ENCODE peak calls at places on chromosome 4, in eight cellular contexts. W is ovary, D is esophagus squamous epithelium, I is heart left ventricle, A is uterus, O is K562, S is sigmoid colon, P is A549. K is an unnamed sample. For H3K4me1, the result is how much of the 10 kb centered on the place peaks cover.

GRCh38 chr4:153731239-153731638 is 28.6 kb downstream of the RNF175 start:
- DNase-seq in W (no peak), D (no peak), I (no peak), A (no peak), O (no peak), S (no peak), P (no peak), K (no peak)

GRCh38 chr4:186701273-186701672 is 22.4 kb downstream of the FAT1 start:
- DNase-seq in W (no peak), D (no peak), I (no peak), A (no peak), O (no peak), S (no peak), P (no peak), K (no peak)

GRCh38 chr4:78569291-78569821 is 17.8 kb downstream of the ANXA3 start:
- DNase-seq in W (no peak), D (no peak), I (no peak), A (no peak), O (no peak), S (no peak), P (peak), K (no peak)

GRCh38 chr4:27490315-27490714 is 629.7 kb downstream of the STIM2 start:
- DNase-seq in W (no peak), D (no peak), I (no peak), A (no peak), O (no peak), S (no peak), P (no peak), K (no peak)

GRCh38 chr4:168877779-168878491 is 132.1 kb downstream of the CBR4 start:
- DNase-seq in W (no peak), D (no peak), I (peak), A (no peak), O (no peak), S (no peak), P (no peak), K (no peak)

GRCh38 chr4:10104211-10104990 is 12.2 kb downstream of the WDR1 start:
- DNase-seq in W (no peak), D (no peak), I (no peak), A (no peak), O (no peak), S (no peak), P (no peak), K (no peak)

GRCh38 chr4:25795566-25796454 is 67.0 kb downstream of the SEL1L3 start:
- DNase-seq in W (no peak), D (no peak), I (no peak), A (no peak), O (no peak), S (no peak), P (no peak), K (peak)

GRCh38 chr4:3686746-3687145 is 79.4 kb upstream of the ADRA2C start:
- DNase-seq in W (no peak), D (no peak), I (no peak), A (no peak), O (no peak), S (peak), P (no peak), K (no peak)

GRCh38 chr4:77538144-77538543 is 67.5 kb upstream of the CXCL13 start:
- DNase-seq in W (no peak), D (no peak), I (no peak), A (no peak), O (no peak), S (no peak), P (peak), K (no peak)

GRCh38 chr4:98557497-98557896 is 100.9 kb downstream of the TSPAN5 start:
- DNase-seq in W (no peak), D (no peak), I (no peak), A (no peak), O (no peak), S (no peak), P (no peak), K (no peak)

GRCh38 chr4:173919196-173919595 is 364.3 kb downstream of the FBXO8 start:
- DNase-seq in W (no peak), D (no peak), I (no peak), A (no peak), O (no peak), S (no peak), P (no peak), K (no peak)

GRCh38 chr4:40441415-40441814 is 106.3 kb downstream of the CHRNA9 start:
- DNase-seq in W (no peak), D (no peak), I (no peak), A (no peak), O (no peak), S (no peak), P (no peak), K (no peak)

DNA sequence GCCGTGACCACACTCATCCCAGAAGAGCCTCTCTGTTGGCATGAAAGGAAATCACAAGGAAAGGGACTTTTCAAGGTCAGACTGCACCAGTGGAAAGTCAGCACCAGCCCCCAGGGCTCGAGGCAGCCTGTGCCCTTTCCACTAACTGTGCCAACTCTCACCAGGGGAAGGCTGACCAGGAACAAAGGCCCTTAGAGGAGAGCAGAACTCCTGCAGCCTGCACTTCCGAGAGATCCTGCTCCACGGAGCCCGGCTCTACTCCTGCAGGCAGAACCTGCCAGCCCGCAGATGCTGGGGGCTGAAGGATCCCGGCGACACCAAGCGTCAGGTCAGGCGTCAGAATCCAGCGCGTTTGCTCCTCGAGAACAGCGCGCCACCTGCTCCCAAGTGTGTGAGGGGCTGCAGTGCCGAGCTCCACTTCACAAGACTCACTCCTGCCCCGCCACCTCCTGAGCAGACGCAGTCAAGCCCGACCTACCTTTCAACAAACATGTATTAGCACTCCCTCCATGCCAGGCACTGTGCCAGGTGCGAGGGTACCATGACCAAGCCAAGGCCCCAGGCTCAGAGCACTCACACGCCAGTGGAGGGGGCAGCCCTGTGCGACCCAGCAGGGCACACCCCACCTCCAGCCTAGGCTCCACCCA is 13.6 kb upstream of the HELT start:
- DNase-seq in W (no peak), D (no peak), I (no peak), A (no peak), O (no peak), S (peak), P (no peak), K (no peak)
- TF ChIP-seq POLR2A in W (no peak), D (no peak), I (no peak), A (no peak), O (no peak), S (no peak), P (no peak), K (no peak)

DNA sequence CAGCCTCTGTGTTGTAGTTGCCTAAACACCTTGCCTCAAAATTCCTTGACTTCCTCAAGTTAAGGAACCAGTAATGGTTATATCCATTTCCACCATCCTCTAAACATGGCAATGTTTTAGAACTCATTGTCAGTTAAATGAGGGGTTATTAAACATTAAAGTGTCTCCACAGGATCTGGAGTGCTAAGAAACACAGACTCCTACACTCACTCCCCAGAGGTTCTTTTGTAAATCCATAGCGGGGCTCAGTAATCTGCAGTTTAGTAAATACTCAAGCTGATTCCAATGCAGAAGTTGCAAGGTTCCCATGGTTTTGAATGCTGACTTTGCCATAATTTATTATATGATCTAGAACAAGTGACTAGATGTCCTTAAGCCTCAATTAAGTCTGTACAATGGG is 245.5 kb downstream of the GPAT3 start:
- DNase-seq in W (no peak), D (no peak), I (no peak), A (no peak), O (no peak), S (no peak), P (no peak), K (no peak)
- H3K27ac ChIP-seq in W (no peak), D (no peak), I (no peak), A (no peak), O (no peak), S (no peak), P (no peak), K (no peak)

GRCh38 chr4:150368667-150369066 is 213.3 kb upstream of the MAB21L2 start:
- DNase-seq in W (no peak), D (no peak), I (no peak), A (no peak), O (no peak), S (no peak), P (no peak), K (no peak)
- H3K4me1 ChIP-seq in W (under half), D (under half), I (under half), A (under half), O (under half), S (under half), P (under half), K (under half)

GRCh38 chr4:103099691-103100392 is at the start of gene BDH2:
- DNase-seq in W (peak), D (no peak), I (no peak), A (peak), O (peak), S (peak), P (peak), K (no peak)
- TF ChIP-seq POLR2A in W (peak), D (peak), I (no peak), A (peak), O (no peak), S (peak), P (no peak), K (no peak)